ENCODE peak calls at places on chromosomes 16 and 17, in seven cellular contexts. S is CD8-positive, alpha-beta memory T cell; H is body of pancreas; R is brain microvascular endothelial cell; K is OCI-LY7; N is substantia nigra; E is PC-3. A is an unnamed sample.
A peak's percentile ranks its signal among the peaks of the same experiment; 100 is the strongest.

GRCh38 chr16:84013787-84014569 is 28.6 kb downstream of the SLC38A8 start:
- DNase-seq in K (peak; percentile 98), S (no peak), H (peak; percentile 91), N (no peak), R (peak; percentile 61), E (peak; percentile 97), A (peak; percentile 97)

GRCh38 chr16:29738514-29738913 is 7.3 kb downstream of the C16orf54 start:
- DNase-seq in E (no peak), N (no peak), S (peak; percentile 79), K (peak; percentile 70), R (no peak), H (no peak), A (no peak)

GRCh38 chr16:68403704-68404103 is 44.6 kb downstream of the SMPD3 start:
- DNase-seq in R (no peak), E (no peak), H (no peak), N (no peak), S (no peak), K (no peak), A (no peak)

GRCh38 chr16:64864232-64864803 is 257.5 kb downstream of the CDH11 start:
- DNase-seq in R (peak; percentile 90), E (peak; percentile 76), N (no peak), H (no peak), S (no peak), K (no peak), A (peak; percentile 92)

GRCh38 chr17:73599599-73599998 is 44.6 kb downstream of the SDK2 start:
- DNase-seq in N (no peak), S (no peak), H (no peak), E (no peak), R (no peak), K (no peak), A (no peak)

GRCh38 chr17:3818786-3819185 is 17.8 kb upstream of the ITGAE start:
- DNase-seq in E (peak; percentile 30), H (no peak), N (no peak), R (no peak), K (no peak), S (no peak), A (no peak)

GRCh38 chr17:58082341-58082869 is 814 bp upstream of the DYNLL2 start:
- DNase-seq in S (no peak), E (no peak), N (no peak), K (peak; percentile 2), H (no peak), R (no peak), A (no peak)

GRCh38 chr17:13594762-13595697 is 6.7 kb downstream of the HS3ST3A1 start:
- DNase-seq in R (peak; percentile 82), E (peak; percentile 92), N (no peak), S (peak; percentile 83), K (peak; percentile 81), H (peak; percentile 87), A (peak; percentile 59)

GRCh38 chr16:60120586-60120985 is 1386.5 kb upstream of the GOT2 start:
- DNase-seq in H (no peak), N (no peak), S (no peak), E (no peak), R (no peak), K (no peak), A (no peak)

GRCh38 chr17:27882162-27882840 is 10.9 kb downstream of the LYRM9 start:
- DNase-seq in E (no peak), N (no peak), S (no peak), H (no peak), K (no peak), R (no peak), A (peak; percentile 32)

GRCh38 chr17:74549343-74549742 is 3.4 kb upstream of the CD300C start:
- DNase-seq in K (no peak), N (no peak), S (no peak), E (no peak), R (no peak), H (no peak), A (no peak)

GRCh38 chr16:11619327-11619851 is 32.7 kb upstream of the LITAF start:
- DNase-seq in S (peak; percentile 68), H (no peak), R (no peak), E (no peak), N (no peak), K (peak; percentile 93), A (no peak)

GRCh38 chr16:10688726-10689125 is 6.0 kb downstream of the TEKT5 start:
- DNase-seq in N (no peak), H (no peak), K (no peak), E (no peak), R (no peak), S (no peak), A (no peak)

GRCh38 chr16:85735225-85735722 is 15.6 kb downstream of the C16orf74 start:
- DNase-seq in E (no peak), K (peak; percentile 88), S (peak; percentile 79), H (no peak), R (no peak), N (no peak), A (no peak)

GRCh38 chr17:66990047-66990446 is 25.5 kb downstream of the CACNG4 start:
- DNase-seq in S (no peak), K (no peak), H (no peak), R (no peak), E (no peak), N (no peak), A (no peak)

GRCh38 chr16:50494501-50495491 is 53.4 kb upstream of the NKD1 start:
- DNase-seq in K (no peak), E (no peak), S (no peak), N (no peak), R (no peak), H (no peak), A (no peak)

GRCh38 chr17:4327638-4328037 is 38.8 kb downstream of the UBE2G1 start:
- DNase-seq in S (no peak), N (no peak), H (no peak), R (peak; percentile 74), K (no peak), E (peak; percentile 84), A (peak; percentile 93)

GRCh38 chr16:27838536-27839175 is 224.9 kb downstream of the GSG1L start:
- DNase-seq in N (no peak), R (no peak), S (no peak), K (no peak), E (no peak), H (no peak), A (no peak)

GRCh38 chr16:73713817-73714495 is 582.7 kb upstream of the PSMD7 start:
- DNase-seq in R (peak; percentile 26), S (no peak), H (peak; percentile 14), K (peak; percentile 2), E (peak; percentile 43), N (no peak), A (no peak)

GRCh38 chr16:17275076-17275732 is 195.6 kb downstream of the XYLT1 start:
- DNase-seq in H (peak; percentile 65), K (no peak), S (no peak), E (no peak), N (no peak), R (no peak), A (peak; percentile 38)

GRCh38 chr16:85256190-85256739 is 144.0 kb upstream of the CIBAR2 start:
- DNase-seq in K (peak; percentile 51), R (no peak), H (peak; percentile 46), S (no peak), N (no peak), E (no peak), A (no peak)

GRCh38 chr17:79485399-79485985 is 125.4 kb downstream of the RBFOX3 start:
- DNase-seq in R (no peak), H (no peak), E (no peak), N (no peak), K (no peak), S (no peak), A (no peak)

GRCh38 chr16:57268804-57269800 is 15.4 kb downstream of the PLLP start:
- DNase-seq in R (peak; percentile 49), H (peak; percentile 88), K (no peak), E (no peak), S (no peak), N (no peak), A (no peak)

GRCh38 chr16:22683258-22683657 is 130.7 kb upstream of the HS3ST2 start:
- DNase-seq in R (no peak), E (no peak), H (no peak), K (no peak), S (no peak), N (no peak), A (no peak)

GRCh38 chr17:66143657-66144282 is 48.2 kb downstream of the CEP112 start:
- DNase-seq in N (no peak), E (peak; percentile 8), H (no peak), K (no peak), S (no peak), R (no peak), A (no peak)

GRCh38 chr16:35146723-35147458 is 1687.5 kb downstream of the TP53TG3F start:
- DNase-seq in K (no peak), N (no peak), H (no peak), S (no peak), R (no peak), E (no peak), A (no peak)

GRCh38 chr17:40443988-40444899 is 994 bp downstream of the IGFBP4 start:
- DNase-seq in N (no peak), R (no peak), E (peak; percentile 9), S (no peak), K (no peak), H (no peak), A (peak; percentile 44)
- H3K27ac ChIP-seq in N (no peak overlapping the region), R (peak overlapping the region; percentile 76), E (no peak overlapping the region), S (peak overlapping the region; percentile 47), K (no peak overlapping the region), H (peak overlapping the region; percentile 16), A (no peak overlapping the region)

GRCh38 chr17:29145289-29146058 is 34.7 kb downstream of the MYO18A start:
- DNase-seq in N (no peak), S (peak; percentile 82), E (peak; percentile 57), R (peak; percentile 67), H (peak; percentile 77), K (peak; percentile 83), A (peak; percentile 61)

GRCh38 chr17:29148790-29149430 is 31.3 kb downstream of the MYO18A start:
- DNase-seq in R (peak; percentile 80), N (peak; percentile 77), S (peak; percentile 94), E (peak; percentile 89), H (peak; percentile 97), K (peak; percentile 95), A (peak; percentile 57)

GRCh38 chr17:29147682-29148081 is 32.5 kb downstream of the MYO18A start:
- DNase-seq in N (no peak), H (no peak), R (no peak), S (no peak), K (no peak), E (no peak), A (no peak)

GRCh38 chr17:29148257-29148789 is 31.9 kb downstream of the MYO18A start:
- DNase-seq in N (no peak), E (no peak), K (peak; percentile 14), S (no peak), H (no peak), R (no peak), A (no peak)

GRCh38 chr17:29146369-29146972 is 33.7 kb downstream of the MYO18A start:
- DNase-seq in S (no peak), K (no peak), R (no peak), H (no peak), E (no peak), N (no peak), A (no peak)
- H3K27ac ChIP-seq in S (no peak overlapping the region), K (no peak overlapping the region), R (no peak overlapping the region), H (no peak overlapping the region), E (no peak overlapping the region), N (no peak overlapping the region), A (no peak overlapping the region)

GRCh38 chr17:2068589-2069051 is 13.7 kb downstream of the HIC1 start:
- DNase-seq in S (peak; percentile 69), H (no peak), N (no peak), K (peak; percentile 49), E (peak; percentile 71), R (no peak), A (peak; percentile 50)
- H3K27ac ChIP-seq in S (no peak overlapping the region), H (no peak overlapping the region), N (peak overlapping the region; percentile 18), K (peak overlapping the region; percentile 16), E (peak overlapping the region; percentile 77), R (peak overlapping the region; percentile 89), A (no peak overlapping the region)

GRCh38 chr17:7228920-7229319 is 5.4 kb downstream of the DVL2 start:
- DNase-seq in H (no peak), S (no peak), K (no peak), N (no peak), R (no peak), E (no peak), A (no peak)
- H3K27ac ChIP-seq in H (no peak overlapping the region), S (no peak overlapping the region), K (no peak overlapping the region), N (no peak overlapping the region), R (no peak overlapping the region), E (no peak overlapping the region), A (peak overlapping the region; percentile 9)

A was measured in foreskin keratinocyte.